ENCODE peak calls at places on chromosomes 6 and 20, in five cellular contexts. I is A549, H is fibroblast of lung, Z is H1, N is mammary epithelial cell. M is an unnamed sample. For H3K4me1, the result is how much of the 10 kb centered on the place peaks cover.

GRCh38 chr20:17844549-17845298 is 123.9 kb downstream of the SNX5 start:
- DNase-seq in I (no peak), H (no peak), Z (no peak), N (no peak), M (no peak)

GRCh38 chr6:39834278-39834677 is 42.1 kb downstream of the DAAM2 start:
- DNase-seq in I (no peak), H (no peak), Z (no peak), N (no peak), M (no peak)

GRCh38 chr6:140623498-140623897 is 1249.0 kb upstream of the CITED2 start:
- DNase-seq in I (no peak), H (peak), Z (no peak), N (peak), M (no peak)

GRCh38 chr20:62892348-62893304 is 31.0 kb upstream of the TCFL5 start:
- DNase-seq in I (no peak), H (no peak), Z (no peak), N (no peak), M (peak)

GRCh38 chr6:33217681-33218080 is 9.4 kb downstream of the RING1 start:
- DNase-seq in I (no peak), H (no peak), Z (no peak), N (peak), M (peak)

GRCh38 chr6:143634486-143634885 is 43.3 kb upstream of the PHACTR2 start:
- DNase-seq in I (no peak), H (no peak), Z (no peak), N (peak), M (no peak)

GRCh38 chr20:43911066-43911465 is 3.6 kb upstream of the TOX2 start:
- DNase-seq in I (no peak), H (peak), Z (no peak), N (peak), M (peak)

GRCh38 chr6:170232186-170233002 is 58.5 kb downstream of the DLL1 start:
- DNase-seq in I (no peak), H (peak), Z (no peak), N (peak), M (no peak)

GRCh38 chr6:97405818-97406409 is 122.9 kb upstream of the MMS22L start:
- DNase-seq in I (no peak), H (no peak), Z (no peak), N (no peak), M (no peak)

GRCh38 chr6:39867592-39867991 is 66.7 kb downstream of the MOCS1 start:
- DNase-seq in I (no peak), H (no peak), Z (no peak), N (no peak), M (no peak)

GRCh38 chr6:162229093-162229492 is 498.5 kb downstream of the PRKN start:
- DNase-seq in I (no peak), H (no peak), Z (no peak), N (no peak), M (no peak)

GRCh38 chr20:46237736-46238135 is 70.6 kb downstream of the CDH22 start:
- DNase-seq in I (no peak), H (no peak), Z (no peak), N (no peak), M (no peak)

GRCh38 chr20:32965581-32966373 is 38.5 kb downstream of the SUN5 start:
- DNase-seq in I (no peak), H (no peak), Z (peak), N (no peak), M (no peak)

GRCh38 chr20:38806855-38807655 is 1.6 kb downstream of the PPP1R16B start:
- DNase-seq in I (no peak), H (no peak), Z (peak), N (no peak), M (peak)

GRCh38 chr20:38067717-38068365 is 34.3 kb downstream of the RPRD1B start:
- DNase-seq in I (no peak), H (no peak), Z (no peak), N (no peak), M (no peak)

GRCh38 chr20:419556-420168 is 11.6 kb downstream of the RBCK1 start:
- DNase-seq in I (no peak), H (no peak), Z (no peak), N (peak), M (no peak)

GRCh38 chr6:6588064-6588923 is at the start of gene LY86:
- DNase-seq in I (no peak), H (no peak), Z (no peak), N (no peak), M (no peak)

GRCh38 chr6:6152060-6152459 is 145.3 kb upstream of the NRN1 start:
- DNase-seq in I (no peak), H (no peak), Z (no peak), N (no peak), M (no peak)

GRCh38 chr6:113095836-113096235 is 748.7 kb downstream of the RFPL4B start:
- DNase-seq in I (no peak), H (no peak), Z (no peak), N (no peak), M (no peak)

GRCh38 chr6:49004806-49005205 is 458.2 kb downstream of the MMUT start:
- DNase-seq in I (no peak), H (no peak), Z (no peak), N (peak), M (no peak)

GRCh38 chr20:47008842-47009518 is 114.3 kb downstream of the EYA2 start:
- DNase-seq in I (no peak), H (no peak), Z (no peak), N (no peak), M (no peak)

GRCh38 chr6:3838992-3839867 is 9.9 kb upstream of the FAM50B start:
- DNase-seq in I (no peak), H (peak), Z (no peak), N (no peak), M (no peak)

GRCh38 chr6:139161817-139162284 is 27.0 kb downstream of the HECA start:
- DNase-seq in I (no peak), H (no peak), Z (no peak), N (no peak), M (no peak)

GRCh38 chr6:169725270-169726048 is 1.2 kb upstream of the PHF10 start:
- DNase-seq in I (peak), H (peak), Z (peak), N (no peak), M (peak)

GRCh38 chr6:166739655-166740318 is 112.7 kb upstream of the RPS6KA2 start:
- DNase-seq in I (no peak), H (no peak), Z (peak), N (peak), M (no peak)

GRCh38 chr6:156980515-156980914 is 203.3 kb downstream of the ARID1B start:
- DNase-seq in I (no peak), H (no peak), Z (no peak), N (no peak), M (no peak)

GRCh38 chr6:31888281-31889258 is 8.9 kb downstream of the EHMT2 start:
- DNase-seq in I (no peak), H (no peak), Z (peak), N (no peak), M (peak)

GRCh38 chr20:9359561-9360308 is 154.7 kb upstream of the LAMP5 start:
- DNase-seq in I (peak), H (peak), Z (peak), N (peak), M (peak)

GRCh38 chr6:107443066-107443903 is 16.1 kb downstream of the PDSS2 start:
- DNase-seq in I (no peak), H (no peak), Z (no peak), N (no peak), M (peak)

GRCh38 chr6:5580736-5581568 is 319.6 kb downstream of the FARS2 start:
- DNase-seq in I (no peak), H (no peak), Z (no peak), N (no peak), M (no peak)

GRCh38 chr20:9071976-9072726 is 3.3 kb downstream of the PLCB4 start:
- DNase-seq in I (no peak), H (no peak), Z (no peak), N (no peak), M (peak)

GRCh38 chr6:157272866-157273755 is 50.2 kb downstream of the TMEM242 start:
- DNase-seq in I (peak), H (no peak), Z (no peak), N (no peak), M (peak)

GRCh38 chr6:153167026-153167891 is 36.2 kb upstream of the RGS17 start:
- DNase-seq in I (peak), H (peak), Z (no peak), N (peak), M (peak)

GRCh38 chr6:26216015-26216885 is 129.0 kb downstream of the HFE start:
- DNase-seq in I (no peak), H (peak), Z (no peak), N (peak), M (peak)

GRCh38 chr6:74899416-74899815 is 306.4 kb downstream of the COL12A1 start:
- DNase-seq in I (no peak), H (peak), Z (no peak), N (peak), M (no peak)

GRCh38 chr6:6781172-6781876 is 192.8 kb downstream of the LY86 start:
- DNase-seq in I (peak), H (peak), Z (no peak), N (peak), M (no peak)

GRCh38 chr6:117919775-117920492 is 12.9 kb downstream of the SLC35F1 start:
- DNase-seq in I (no peak), H (no peak), Z (peak), N (no peak), M (no peak)

GRCh38 chr6:90677440-90677839 is 90.6 kb upstream of the MAP3K7 start:
- DNase-seq in I (no peak), H (no peak), Z (no peak), N (no peak), M (no peak)

GRCh38 chr6:76677017-76677416 is 604.6 kb upstream of the IMPG1 start:
- DNase-seq in I (no peak), H (no peak), Z (no peak), N (no peak), M (no peak)

GRCh38 chr6:35026434-35027222 is 114.5 kb downstream of the TCP11 start:
- DNase-seq in I (no peak), H (no peak), Z (no peak), N (peak), M (no peak)

GRCh38 chr6:35027807-35028206 is 113.3 kb downstream of the TCP11 start:
- DNase-seq in I (no peak), H (no peak), Z (no peak), N (no peak), M (no peak)

GRCh38 chr6:35024601-35025054 is 116.5 kb downstream of the TCP11 start:
- DNase-seq in I (peak), H (peak), Z (no peak), N (peak), M (peak)

GRCh38 chr6:35023601-35024000 is 117.5 kb downstream of the TCP11 start:
- DNase-seq in I (no peak), H (no peak), Z (no peak), N (no peak), M (no peak)

GRCh38 chr6:35025241-35026188 is 115.6 kb downstream of the TCP11 start:
- DNase-seq in I (no peak), H (no peak), Z (no peak), N (no peak), M (peak)
- H3K4me1 ChIP-seq in I (under half), H (under half), Z (under half), N (under half), M (under half)

GRCh38 chr6:36757206-36757605 is 59.6 kb downstream of the RAB44 start:
- DNase-seq in I (no peak), H (no peak), Z (no peak), N (no peak), M (peak)

GRCh38 chr6:36753671-36754485 is 56.3 kb downstream of the RAB44 start:
- DNase-seq in I (no peak), H (no peak), Z (no peak), N (no peak), M (peak)

GRCh38 chr6:36756761-36757160 is 59.1 kb downstream of the RAB44 start:
- DNase-seq in I (no peak), H (no peak), Z (no peak), N (no peak), M (peak)

GRCh38 chr6:36754582-36755434 is 57.2 kb downstream of the RAB44 start:
- DNase-seq in I (no peak), H (no peak), Z (no peak), N (no peak), M (peak)

GRCh38 chr6:36755435-36756348 is 58.1 kb downstream of the RAB44 start:
- DNase-seq in I (no peak), H (no peak), Z (no peak), N (peak), M (peak)
- H3K4me2 ChIP-seq in I (no peak), H (no peak), Z (no peak), N (no peak), M (no peak)

DNA sequence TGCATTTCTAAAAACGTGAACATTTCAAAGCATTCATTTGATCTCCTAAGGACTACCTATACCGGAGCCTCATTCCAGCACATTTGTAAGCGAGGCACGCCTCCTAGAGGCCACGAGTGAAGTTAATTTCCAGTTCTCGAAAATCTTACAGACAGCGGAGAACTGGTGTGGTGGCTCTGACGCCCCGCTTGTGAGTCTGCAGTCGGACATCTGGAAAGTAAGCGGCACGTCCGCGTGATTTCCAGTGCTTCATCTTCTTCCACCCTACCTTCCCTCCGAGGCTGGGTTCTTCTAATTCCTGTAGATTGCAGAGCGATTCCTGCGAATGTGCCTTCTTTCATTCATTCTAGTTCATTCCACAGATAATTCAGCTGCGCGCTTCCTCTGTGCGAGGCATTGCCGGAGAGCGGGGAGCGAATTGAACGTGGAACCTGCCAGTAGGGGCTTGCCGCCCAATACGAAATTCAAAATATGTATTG is 810 bp upstream of the PRIM2 start:
- DNase-seq in I (peak), H (peak), Z (peak), N (peak), M (no peak)
- H3K4me1 ChIP-seq in I (under half), H (under half), Z (under half), N (under half), M (half or more)

GRCh38 chr6:137350857-137351256 is 131.7 kb upstream of the IFNGR1 start:
- DNase-seq in I (no peak), H (no peak), Z (no peak), N (no peak), M (no peak)

GRCh38 chr6:137351890-137352289 is 132.7 kb upstream of the IFNGR1 start:
- DNase-seq in I (no peak), H (peak), Z (no peak), N (no peak), M (no peak)

GRCh38 chr6:137348777-137349176 is 129.6 kb upstream of the IFNGR1 start:
- DNase-seq in I (no peak), H (no peak), Z (no peak), N (no peak), M (no peak)

GRCh38 chr6:137352859-137353258 is 133.7 kb upstream of the IFNGR1 start:
- DNase-seq in I (no peak), H (peak), Z (no peak), N (no peak), M (no peak)

GRCh38 chr6:137349856-137350830 is 131.0 kb upstream of the IFNGR1 start:
- DNase-seq in I (no peak), H (peak), Z (no peak), N (no peak), M (no peak)
- H3K4me2 ChIP-seq in I (no peak), H (no peak), Z (no peak), N (no peak), M (no peak)

GRCh38 chr6:44006872-44007303 is 120.4 kb downstream of the MRPL14 start:
- DNase-seq in I (no peak), H (no peak), Z (no peak), N (no peak), M (peak)
- H3K4me1 ChIP-seq in I (half or more), H (under half), Z (under half), N (under half), M (under half)

DNA sequence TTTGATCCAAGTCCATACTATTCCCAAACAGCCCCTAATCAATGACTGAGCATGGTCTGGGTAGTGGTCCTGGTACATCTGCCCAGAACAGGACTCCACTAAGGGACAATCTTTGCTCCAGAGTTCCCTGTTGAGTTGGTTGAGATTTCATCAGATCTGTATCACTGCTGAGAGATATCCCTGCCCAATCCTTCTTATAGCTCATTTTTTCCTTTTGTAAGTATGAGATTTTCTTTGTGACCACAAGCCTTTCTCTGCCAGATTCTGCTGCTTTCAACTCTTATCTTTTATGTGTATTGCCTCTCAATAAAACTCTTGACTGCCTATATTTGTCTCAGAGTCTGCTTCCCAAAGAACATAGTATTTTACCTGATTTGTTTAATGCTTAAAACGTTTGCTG is 46.2 kb upstream of the LAMA2 start:
- DNase-seq in I (no peak), H (no peak), Z (no peak), N (no peak), M (no peak)
- H3K4me2 ChIP-seq in I (no peak), H (no peak), Z (no peak), N (no peak), M (no peak)

GRCh38 chr6:37047421-37047931 is 42.0 kb downstream of the FGD2 start:
- DNase-seq in I (no peak), H (no peak), Z (no peak), N (no peak), M (no peak)
- H3K4me1 ChIP-seq in I (under half), H (under half), Z (under half), N (under half), M (under half)

GRCh38 chr20:57621426-57622200 is 1.4 kb upstream of the ZBP1 start:
- DNase-seq in I (no peak), H (no peak), Z (peak), N (peak), M (no peak)
- H3K4me2 ChIP-seq in I (peak), H (no peak), Z (no peak), N (no peak), M (no peak)